ENCODE peak calls at places on chromosomes 4 and X, in five cellular contexts. Y, R, Z, V and D are unnamed samples.

GRCh38 chr4:161577604-161578301 is 586.0 kb downstream of the FSTL5 start:
- DNase-seq in Y (peak; percentile 92), R (no peak), Z (no peak), V (no peak), D (no peak)

GRCh38 chr4:158410272-158410671 is 111.4 kb upstream of the RXFP1 start:
- DNase-seq in Y (peak; percentile 74), R (no peak), Z (no peak), V (no peak), D (no peak)

GRCh38 chr4:94516067-94516466 is 64.3 kb downstream of the PDLIM5 start:
- DNase-seq in Y (peak; percentile 78), R (no peak), Z (no peak), V (no peak), D (no peak)

GRCh38 chr4:15531792-15532191 is 62.1 kb downstream of the CC2D2A start:
- DNase-seq in Y (no peak), R (no peak), Z (no peak), V (no peak), D (no peak)

GRCh38 chr4:38017579-38017978 is 57.4 kb downstream of the PTTG2 start:
- DNase-seq in Y (no peak), R (no peak), Z (no peak), V (no peak), D (no peak)

GRCh38 chr4:184342167-184342856 is 124.6 kb upstream of the ENPP6 start:
- DNase-seq in Y (no peak), R (no peak), Z (no peak), V (no peak), D (no peak)

GRCh38 chr4:155667538-155668511 is 1.2 kb downstream of the GUCY1A1 start:
- DNase-seq in Y (peak; percentile 53), R (no peak), Z (no peak), V (peak; percentile 74), D (peak; percentile 54)

GRCh38 chrX:149021164-149021563 is 483.9 kb downstream of the IDS start:
- DNase-seq in Y (no peak), R (no peak), Z (no peak), V (no peak), D (no peak)

GRCh38 chr4:30719363-30720020 is 677 bp upstream of the PCDH7 start:
- DNase-seq in Y (peak; percentile 58), R (no peak), Z (no peak), V (peak; percentile 90), D (peak; percentile 46)

GRCh38 chrX:118523920-118524319 is 28.3 kb downstream of the DOCK11 start:
- DNase-seq in Y (no peak), R (no peak), Z (no peak), V (no peak), D (no peak)

GRCh38 chrX:102976793-102977495 is 39.9 kb downstream of the RAB40AL start:
- DNase-seq in Y (peak; percentile 7), R (no peak), Z (no peak), V (no peak), D (no peak)

GRCh38 chr4:182880387-182881356 is 36.5 kb downstream of the DCTD start:
- DNase-seq in Y (no peak), R (no peak), Z (no peak), V (peak; percentile 51), D (no peak)

GRCh38 chrX:21993265-21993664 is 38.9 kb upstream of the PHEX start:
- DNase-seq in Y (no peak), R (no peak), Z (no peak), V (peak; percentile 64), D (no peak)

GRCh38 chr4:25440478-25441030 is 63.5 kb downstream of the ANAPC4 start:
- DNase-seq in Y (peak; percentile 60), R (no peak), Z (no peak), V (peak; percentile 57), D (no peak)

GRCh38 chr4:138222041-138222440 is 20.1 kb downstream of the SLC7A11 start:
- DNase-seq in Y (peak; percentile 81), R (no peak), Z (no peak), V (no peak), D (no peak)

GRCh38 chr4:160299608-160300007 is 1196.7 kb downstream of the RAPGEF2 start:
- DNase-seq in Y (peak; percentile 20), R (no peak), Z (no peak), V (no peak), D (no peak)

GRCh38 chr4:180923476-180923875 is 1319.7 kb upstream of the TENM3 start:
- DNase-seq in Y (peak; percentile 21), R (no peak), Z (no peak), V (no peak), D (no peak)

GRCh38 chr4:87196927-87197326 is 23.5 kb downstream of the KLHL8 start:
- DNase-seq in Y (no peak), R (no peak), Z (no peak), V (no peak), D (no peak)

GRCh38 chrX:50684871-50685270 is 129.1 kb downstream of the SHROOM4 start:
- DNase-seq in Y (no peak), R (no peak), Z (no peak), V (no peak), D (no peak)

GRCh38 chrX:50677789-50678188 is 136.2 kb downstream of the SHROOM4 start:
- DNase-seq in Y (no peak), R (no peak), Z (no peak), V (no peak), D (no peak)

GRCh38 chrX:50680990-50681389 is 133.0 kb downstream of the SHROOM4 start:
- DNase-seq in Y (peak; percentile 23), R (no peak), Z (no peak), V (no peak), D (no peak)
- TF ChIP-seq CTCF in Y (peak; percentile 58), R (no peak), Z (no peak), V (no peak), D (no peak)

GRCh38 chr4:41814565-41814964 is 66.0 kb upstream of the PHOX2B start:
- DNase-seq in Y (peak; percentile 34), R (no peak), Z (no peak), V (no peak), D (no peak)
- TF ChIP-seq CTCF in Y (peak; percentile 71), R (no peak), Z (no peak), V (no peak), D (no peak)

GRCh38 chrX:9318213-9318612 is 146.6 kb upstream of the TBL1X start:
- DNase-seq in Y (no peak), R (no peak), Z (no peak), V (no peak), D (no peak)
- TF ChIP-seq CTCF in Y (no peak), R (no peak), Z (no peak), V (no peak), D (no peak)

GRCh38 chr4:19224820-19225219 is 1026.9 kb upstream of the SLIT2 start:
- DNase-seq in Y (peak; percentile 56), R (peak; percentile 60), Z (no peak), V (no peak), D (peak; percentile 9)
- TF ChIP-seq CTCF in Y (peak; percentile 37), R (peak; percentile 83), Z (no peak), V (peak; percentile 30), D (peak; percentile 39)

GRCh38 chr4:77263247-77263646 is 106.2 kb downstream of the CCNG2 start:
- DNase-seq in Y (peak; percentile 3), R (no peak), Z (no peak), V (no peak), D (no peak)
- TF ChIP-seq CTCF in Y (no peak), R (no peak), Z (no peak), V (no peak), D (no peak)

GRCh38 chrX:44203791-44204190 is 139.7 kb downstream of the EFHC2 start:
- DNase-seq in Y (peak; percentile 2), R (no peak), Z (no peak), V (no peak), D (no peak)
- TF ChIP-seq CTCF in Y (peak; percentile 19), R (peak; percentile 21), Z (no peak), V (no peak), D (no peak)

GRCh38 chrX:34332336-34332735 is 200.2 kb upstream of the FAM47A start:
- DNase-seq in Y (peak; percentile 11), R (no peak), Z (no peak), V (no peak), D (no peak)
- TF ChIP-seq CTCF in Y (peak; percentile 46), R (peak; percentile 54), Z (no peak), V (no peak), D (peak; percentile 6)

DNA sequence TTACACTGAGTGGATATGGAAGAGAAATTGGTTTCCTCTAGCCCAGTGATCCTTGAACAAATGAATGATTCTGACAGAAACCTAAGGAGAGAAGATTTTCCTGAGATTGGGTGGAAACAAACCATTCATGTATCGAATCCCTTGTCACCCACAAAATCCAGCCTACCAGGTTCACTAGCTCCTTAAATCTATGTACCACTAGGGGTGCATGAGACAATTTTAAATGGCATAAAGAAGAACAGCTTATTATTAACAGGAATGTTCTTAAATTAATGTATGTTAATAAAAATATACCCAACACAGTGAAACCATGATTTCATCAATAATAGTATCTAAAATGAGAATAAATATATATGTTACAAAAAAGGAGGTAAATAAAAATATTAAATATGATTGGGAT is 118.4 kb upstream of the LNX1 start:
- DNase-seq in Y (peak; percentile 34), R (no peak), Z (no peak), V (no peak), D (no peak)
- TF ChIP-seq CTCF in Y (peak; percentile 45), R (peak; percentile 55), Z (no peak), V (no peak), D (no peak)